ENCODE peak calls at places on chromosome 18, in nine cellular contexts. E, Y, H, O, G, F, U, P and L are unnamed samples.

GRCh38 chr18:53944721-53945120 is 279.7 kb downstream of the MBD2 start:
- DNase-seq in E (no peak), Y (no peak), H (no peak), O (no peak), G (no peak), F (no peak), U (no peak), P (no peak), L (no peak)

GRCh38 chr18:74497308-74497640 is 1.1 kb downstream of the CNDP2 start:
- DNase-seq in E (no peak), Y (no peak), H (no peak), O (no peak), G (no peak), F (no peak), U (no peak), P (no peak), L (no peak)

GRCh38 chr18:13809025-13809384 is 14.9 kb upstream of the MC5R start:
- DNase-seq in E (no peak), Y (no peak), H (no peak), O (no peak), G (no peak), F (no peak), U (no peak), P (no peak), L (no peak)

GRCh38 chr18:25345432-25345831 is 6.5 kb downstream of the ZNF521 start:
- DNase-seq in E (peak), Y (no peak), H (no peak), O (no peak), G (no peak), F (no peak), U (no peak), P (no peak), L (no peak)

GRCh38 chr18:3044931-3045698 is 32.2 kb upstream of the LPIN2 start:
- DNase-seq in E (no peak), Y (peak), H (no peak), O (no peak), G (no peak), F (no peak), U (peak), P (no peak), L (no peak)

GRCh38 chr18:23131693-23132319 is 3.5 kb upstream of the CABLES1 start:
- DNase-seq in E (peak), Y (peak), H (no peak), O (no peak), G (peak), F (peak), U (no peak), P (peak), L (peak)

GRCh38 chr18:38321262-38321661 is 755.7 kb upstream of the CELF4 start:
- DNase-seq in E (no peak), Y (no peak), H (no peak), O (no peak), G (no peak), F (no peak), U (no peak), P (no peak), L (no peak)

GRCh38 chr18:75405341-75405740 is 22.2 kb downstream of the SMIM21 start:
- DNase-seq in E (peak), Y (no peak), H (no peak), O (no peak), G (no peak), F (no peak), U (no peak), P (no peak), L (no peak)

GRCh38 chr18:7414459-7414858 is 152.7 kb upstream of the PTPRM start:
- DNase-seq in E (no peak), Y (peak), H (no peak), O (no peak), G (no peak), F (no peak), U (no peak), P (no peak), L (no peak)

GRCh38 chr18:10015941-10016819 is 102.4 kb downstream of the VAPA start:
- DNase-seq in E (peak), Y (peak), H (no peak), O (no peak), G (no peak), F (peak), U (no peak), P (peak), L (no peak)
- TF ChIP-seq CTCF in E (peak), Y (peak), H (peak), O (peak), G (no peak), F (peak), U (peak), P (peak), L (no peak)

GRCh38 chr18:48073231-48073930 is 142.9 kb upstream of the SMAD2 start:
- DNase-seq in E (no peak), Y (no peak), H (no peak), O (no peak), G (no peak), F (no peak), U (no peak), P (no peak), L (no peak)
- TF ChIP-seq CTCF in E (no peak), Y (no peak), H (no peak), O (no peak), G (no peak), F (no peak), U (no peak), P (no peak), L (no peak)

GRCh38 chr18:56238576-56238975 is 399.8 kb downstream of the TXNL1 start:
- DNase-seq in E (no peak), Y (peak), H (no peak), O (no peak), G (no peak), F (no peak), U (no peak), P (no peak), L (no peak)
- TF ChIP-seq CTCF in E (peak), Y (peak), H (no peak), O (peak), G (no peak), F (peak), U (no peak), P (peak), L (no peak)

DNA sequence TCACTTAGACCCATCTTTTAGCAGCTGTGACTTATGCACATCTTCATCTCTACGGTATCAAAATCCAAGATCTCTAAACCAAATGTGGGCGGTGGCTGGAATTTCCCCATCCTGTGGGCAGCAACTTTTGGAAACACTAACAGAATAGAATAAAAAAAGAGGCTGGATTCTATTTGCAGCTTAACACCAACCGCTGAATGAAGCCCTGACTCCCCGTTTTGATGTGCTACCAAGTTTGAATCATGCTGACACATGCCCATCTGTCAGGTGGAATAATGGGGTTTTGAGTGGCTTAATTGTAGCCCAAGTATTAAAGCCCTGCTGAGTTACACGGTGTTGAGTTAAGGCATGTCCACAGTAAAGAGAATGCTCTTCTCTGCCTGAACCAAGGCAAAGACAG is 165.2 kb downstream of the MTCL1 start:
- DNase-seq in E (no peak), Y (no peak), H (no peak), O (no peak), G (no peak), F (no peak), U (no peak), P (no peak), L (no peak)
- TF ChIP-seq CTCF in E (no peak), Y (no peak), H (no peak), O (no peak), G (no peak), F (no peak), U (no peak), P (no peak), L (no peak)

GRCh38 chr18:67973916-67974315 is 457.4 kb upstream of the DSEL start:
- DNase-seq in E (no peak), Y (no peak), H (no peak), O (no peak), G (no peak), F (no peak), U (no peak), P (no peak), L (no peak)
- TF ChIP-seq CTCF in E (no peak), Y (no peak), H (no peak), O (no peak), G (no peak), F (no peak), U (no peak), P (no peak), L (no peak)

GRCh38 chr18:50186385-50186784 is 8.6 kb downstream of the MYO5B start:
- DNase-seq in E (no peak), Y (no peak), H (no peak), O (no peak), G (no peak), F (no peak), U (no peak), P (no peak), L (no peak)

GRCh38 chr18:50189160-50189559 is 5.8 kb downstream of the MYO5B start:
- DNase-seq in E (no peak), Y (no peak), H (no peak), O (no peak), G (no peak), F (no peak), U (no peak), P (no peak), L (no peak)

GRCh38 chr18:50188652-50189051 is 6.3 kb downstream of the MYO5B start:
- DNase-seq in E (no peak), Y (no peak), H (no peak), O (no peak), G (no peak), F (no peak), U (no peak), P (no peak), L (no peak)

GRCh38 chr18:50190236-50190635 is 4.7 kb downstream of the MYO5B start:
- DNase-seq in E (no peak), Y (no peak), H (no peak), O (no peak), G (no peak), F (no peak), U (no peak), P (no peak), L (no peak)

DNA sequence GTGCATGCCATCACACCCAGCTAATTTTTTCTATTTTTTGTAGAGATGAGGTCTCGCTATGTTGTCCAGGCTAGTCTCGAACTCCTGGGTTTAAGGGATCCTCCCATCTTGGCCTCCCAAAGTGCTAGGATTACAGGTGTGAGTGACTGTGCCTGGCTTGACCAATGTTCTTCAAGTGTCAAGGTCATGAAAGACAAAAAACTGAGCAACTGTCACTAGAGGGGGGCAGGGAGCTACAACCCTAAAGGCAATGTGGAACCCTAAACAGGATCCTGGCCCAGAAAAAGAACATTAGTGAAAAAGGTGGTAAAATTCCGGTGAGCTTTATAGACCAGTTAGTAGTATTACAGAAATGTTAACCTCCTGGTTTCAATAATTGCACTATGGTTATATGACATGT is 7.3 kb downstream of the MYO5B start:
- DNase-seq in E (no peak), Y (no peak), H (no peak), O (no peak), G (no peak), F (no peak), U (no peak), P (no peak), L (no peak)
- TF ChIP-seq CTCF in E (no peak), Y (no peak), H (no peak), O (no peak), G (no peak), F (no peak), U (no peak), P (no peak), L (no peak)

GRCh38 chr18:69840445-69840844 is 107.2 kb downstream of the CD226 start:
- DNase-seq in E (no peak), Y (peak), H (no peak), O (no peak), G (no peak), F (no peak), U (no peak), P (no peak), L (no peak)

GRCh38 chr18:69839989-69840388 is 107.7 kb downstream of the CD226 start:
- DNase-seq in E (no peak), Y (no peak), H (no peak), O (no peak), G (no peak), F (no peak), U (no peak), P (no peak), L (no peak)

GRCh38 chr18:69843047-69843446 is 104.6 kb downstream of the CD226 start:
- DNase-seq in E (no peak), Y (no peak), H (no peak), O (no peak), G (no peak), F (no peak), U (no peak), P (no peak), L (no peak)

GRCh38 chr18:69844656-69845055 is 103.0 kb downstream of the CD226 start:
- DNase-seq in E (no peak), Y (peak), H (no peak), O (no peak), G (no peak), F (no peak), U (no peak), P (no peak), L (no peak)

DNA sequence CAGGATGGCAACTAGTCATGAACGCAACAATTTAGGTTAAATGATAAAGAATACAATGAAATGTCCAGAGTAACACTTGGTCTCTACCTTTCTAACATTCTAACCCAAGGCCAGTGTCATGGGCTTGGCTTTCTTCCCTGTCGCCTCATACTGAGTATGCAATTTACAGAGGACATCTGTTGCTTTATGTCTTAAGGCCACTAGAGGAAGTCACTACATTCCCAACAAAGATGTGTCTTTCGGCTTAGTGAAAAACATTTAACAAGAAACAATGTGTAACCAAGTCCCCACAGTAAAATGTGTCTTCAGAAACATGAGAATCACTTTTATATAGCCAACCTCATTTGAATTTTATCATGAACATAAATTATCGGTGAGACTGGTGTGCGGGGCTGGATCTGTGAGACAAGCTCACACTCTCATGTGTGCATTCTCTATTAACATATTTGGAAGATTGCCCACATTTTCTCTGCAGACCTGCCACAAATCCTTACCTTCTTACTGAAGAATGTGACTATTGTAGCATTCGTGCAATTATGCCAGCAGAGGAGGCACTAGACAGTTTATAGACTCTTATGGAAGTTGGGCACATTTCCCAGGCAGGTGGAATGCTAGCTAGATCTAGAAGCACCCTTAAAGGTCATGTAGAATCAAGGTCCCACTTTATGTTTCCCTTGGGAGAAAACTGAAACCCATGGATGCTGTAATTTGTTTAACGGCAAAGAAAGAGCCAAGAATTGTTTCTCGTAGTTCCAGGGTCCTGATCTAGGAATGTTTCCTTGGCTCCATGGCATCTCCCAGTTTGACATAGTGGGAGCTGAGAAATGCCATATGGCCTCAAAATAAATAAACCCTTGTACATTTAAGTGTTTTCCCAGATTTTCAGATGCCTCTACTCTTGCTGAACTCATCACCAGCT is 101.8 kb downstream of the CD226 start:
- DNase-seq in E (peak), Y (peak), H (no peak), O (no peak), G (no peak), F (peak), U (no peak), P (no peak), L (no peak)
- TF ChIP-seq CTCF in E (no peak), Y (no peak), H (no peak), O (peak), G (no peak), F (no peak), U (peak), P (no peak), L (no peak)

GRCh38 chr18:79779021-79779699 is 18.6 kb upstream of the KCNG2 start:
- DNase-seq in E (no peak), Y (no peak), H (no peak), O (no peak), G (no peak), F (no peak), U (no peak), P (no peak), L (no peak)
- TF ChIP-seq CTCF in E (no peak), Y (no peak), H (no peak), O (no peak), G (no peak), F (no peak), U (no peak), P (no peak), L (no peak)

GRCh38 chr18:5787936-5788335 is 107.4 kb downstream of the TMEM200C start:
- DNase-seq in E (no peak), Y (no peak), H (peak), O (no peak), G (no peak), F (no peak), U (no peak), P (no peak), L (no peak)
- TF ChIP-seq CTCF in E (no peak), Y (no peak), H (no peak), O (no peak), G (no peak), F (no peak), U (no peak), P (no peak), L (peak)